ENCODE peak calls at places on chromosome 6, in five cellular contexts. I is GM23338, C is GM12878, X is A549, N is HepG2. A is an unnamed sample.

GRCh38 chr6:165439928-165440554 is 130.6 kb upstream of the C6orf118 start:
- DNase-seq in C (no peak), I (peak; percentile 80), N (peak; percentile 21), X (peak; percentile 69), A (no peak)

GRCh38 chr6:154433477-154434241 is 76.8 kb downstream of the CNKSR3 start:
- DNase-seq in I (peak; percentile 36), C (no peak), N (peak; percentile 53), X (no peak), A (no peak)

GRCh38 chr6:11480541-11480940 is 57.0 kb upstream of the TMEM170B start:
- DNase-seq in X (no peak), C (no peak), I (no peak), N (no peak), A (no peak)

GRCh38 chr6:130993292-130993765 is 69.7 kb downstream of the EPB41L2 start:
- DNase-seq in C (no peak), X (no peak), I (peak; percentile 52), N (no peak), A (peak; percentile 61)

GRCh38 chr6:34537922-34538550 is 18.1 kb downstream of the SPDEF start:
- DNase-seq in N (no peak), C (no peak), I (no peak), X (no peak), A (no peak)

GRCh38 chr6:139778113-139778512 is 403.7 kb upstream of the CITED2 start:
- DNase-seq in C (no peak), I (no peak), N (no peak), X (no peak), A (no peak)

GRCh38 chr6:39073471-39074355 is 25.1 kb downstream of the GLP1R start:
- DNase-seq in N (no peak), I (no peak), C (no peak), X (no peak), A (no peak)

GRCh38 chr6:22102671-22103070 is 194.2 kb downstream of the PRL start:
- DNase-seq in N (no peak), I (no peak), C (peak; percentile 68), X (no peak), A (no peak)

GRCh38 chr6:112058243-112058642 is 4.3 kb downstream of the CCN6 start:
- DNase-seq in C (no peak), I (no peak), N (no peak), X (no peak), A (no peak)

GRCh38 chr6:33744895-33745546 is 1.7 kb downstream of the IP6K3 start:
- DNase-seq in N (no peak), C (no peak), I (no peak), X (no peak), A (no peak)

GRCh38 chr6:125787791-125788190 is 3.0 kb upstream of the NCOA7 start:
- DNase-seq in X (peak; percentile 25), N (no peak), C (no peak), I (no peak), A (peak; percentile 22)

GRCh38 chr6:45895569-45895968 is 120.1 kb downstream of the CLIC5 start:
- DNase-seq in I (no peak), C (no peak), X (no peak), N (no peak), A (no peak)

GRCh38 chr6:161434331-161434730 is 160.5 kb upstream of the AGPAT4 start:
- DNase-seq in X (no peak), I (no peak), C (no peak), N (no peak), A (no peak)

GRCh38 chr6:137968901-137969300 is 101.8 kb downstream of the TNFAIP3 start:
- DNase-seq in I (no peak), X (no peak), N (no peak), C (no peak), A (peak; percentile 32)

GRCh38 chr6:109892451-109893435 is 85.4 kb upstream of the GPR6 start:
- DNase-seq in I (peak; percentile 82), X (no peak), C (no peak), N (no peak), A (no peak)

GRCh38 chr6:35082733-35083403 is 58.3 kb downstream of the TCP11 start:
- DNase-seq in C (no peak), N (no peak), X (no peak), I (no peak), A (no peak)

GRCh38 chr6:155023717-155024116 is 28.6 kb downstream of the TIAM2 start:
- DNase-seq in I (no peak), X (no peak), C (no peak), N (no peak), A (no peak)

GRCh38 chr6:122789078-122789861 is at the start of gene SMPDL3A:
- DNase-seq in I (peak; percentile 87), X (peak; percentile 73), N (peak; percentile 76), C (no peak), A (peak; percentile 60)

GRCh38 chr6:128882991-128883571 is at the start of gene LAMA2:
- DNase-seq in C (no peak), I (peak; percentile 85), X (no peak), N (peak; percentile 7), A (no peak)

GRCh38 chr6:17703256-17703694 is 3.5 kb downstream of the NUP153 start:
- DNase-seq in N (peak; percentile 50), I (no peak), C (no peak), X (peak; percentile 39), A (peak; percentile 84)

GRCh38 chr6:75505426-75505825 is 11.8 kb upstream of the FILIP1 start:
- DNase-seq in N (no peak), C (no peak), X (no peak), I (peak; percentile 24), A (no peak)
- TF ChIP-seq JUNB in N (no peak), C (no peak), X (no peak), I (no peak), A (no peak)

DNA sequence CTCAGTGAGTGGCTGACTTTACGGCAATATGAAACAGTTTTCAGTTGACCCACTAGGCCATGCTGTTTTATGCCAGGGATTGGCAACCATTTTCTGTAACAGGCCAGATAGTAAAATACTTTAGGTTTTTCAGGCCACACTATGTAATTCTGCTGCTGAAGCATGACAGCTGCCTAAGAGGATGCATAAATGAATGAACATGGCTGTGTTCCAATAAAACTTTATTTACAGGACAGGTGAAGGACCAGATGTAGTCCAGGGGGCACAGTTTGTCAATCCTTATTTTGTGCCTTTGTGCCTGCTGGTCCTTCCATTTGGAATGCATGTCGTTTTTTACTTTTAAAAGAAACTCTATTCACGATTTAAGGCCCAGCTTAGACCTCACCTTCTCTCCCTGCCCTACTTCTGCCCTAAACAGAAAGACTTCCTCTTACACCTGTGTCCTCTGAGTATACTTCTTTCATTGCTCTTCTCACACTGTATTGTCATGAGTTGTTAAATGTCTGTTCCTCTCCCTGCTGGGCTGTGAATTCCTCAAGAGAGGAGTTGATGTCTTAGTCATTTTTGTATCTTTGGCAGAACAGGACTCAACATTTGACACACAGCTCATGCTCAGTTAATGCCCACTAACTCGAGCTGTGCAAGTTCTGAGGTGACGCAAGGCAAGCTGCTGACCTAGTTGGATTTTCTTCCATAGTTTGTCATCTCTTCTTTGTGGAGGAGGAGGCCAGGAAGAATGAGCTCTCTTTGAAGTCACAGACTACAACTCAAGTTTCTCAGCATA is 90.1 kb upstream of the MAP7 start:
- DNase-seq in N (no peak), C (no peak), X (no peak), I (no peak), A (no peak)
- TF ChIP-seq JUNB in N (no peak), C (no peak), X (no peak), I (no peak), A (no peak)

GRCh38 chr6:2866183-2866846 is 24.7 kb upstream of the SERPINB1 start:
- DNase-seq in I (peak; percentile 85), X (no peak), N (no peak), C (peak; percentile 76), A (no peak)
- TF ChIP-seq JUNB in I (no peak), X (no peak), N (no peak), C (peak; percentile 75), A (no peak)

DNA sequence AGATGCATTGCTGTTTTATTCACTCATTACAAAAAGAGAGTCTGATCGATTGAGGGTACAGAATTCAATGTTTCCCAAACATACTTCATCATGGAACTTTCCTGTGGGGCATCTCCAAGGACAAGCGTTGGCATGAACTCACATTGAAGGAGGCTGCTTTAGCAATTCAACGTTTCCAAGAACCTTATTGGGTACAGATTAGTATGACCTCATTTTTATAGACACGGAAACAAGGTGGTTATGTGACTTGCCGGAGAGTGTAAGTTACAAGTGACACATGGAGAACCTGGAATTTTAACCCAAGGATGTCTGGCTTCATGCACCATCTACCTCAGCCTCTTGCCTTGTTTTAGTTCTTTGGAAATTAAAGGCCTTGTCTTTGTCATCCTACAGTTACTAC is 8.8 kb downstream of the GPR31 start:
- DNase-seq in I (no peak), N (no peak), X (no peak), C (no peak), A (no peak)
- TF ChIP-seq JUNB in I (no peak), N (no peak), X (no peak), C (no peak), A (no peak)

A was measured in K562.